ENCODE peak calls at places on chromosomes 6 and 20, in seven cellular contexts. N is SK-N-SH, J is H1, Q is HepG2, K is GM12878, T is GM12891, O is K562. R is an unnamed sample.

GRCh38 chr20:38055294-38055693 is 21.7 kb downstream of the RPRD1B start:
- DNase-seq in K (no peak), J (no peak), T (no peak), Q (no peak), N (no peak), O (no peak), R (no peak)

GRCh38 chr6:117409863-117410262 is 15.9 kb downstream of the ROS1 start:
- DNase-seq in O (no peak), K (no peak), Q (no peak), T (no peak), N (no peak), J (no peak), R (no peak)

GRCh38 chr6:2579241-2579761 is 171.4 kb downstream of the MYLK4 start:
- DNase-seq in N (peak), K (no peak), O (no peak), Q (no peak), J (no peak), T (no peak), R (no peak)

GRCh38 chr6:156910938-156911337 is 133.8 kb downstream of the ARID1B start:
- DNase-seq in Q (no peak), K (no peak), J (no peak), T (no peak), O (no peak), N (no peak), R (no peak)

GRCh38 chr6:107161521-107161920 is 46.2 kb upstream of the BEND3 start:
- DNase-seq in J (no peak), K (no peak), O (no peak), T (no peak), Q (no peak), N (no peak), R (no peak)

GRCh38 chr6:34490390-34491090 is 24.7 kb downstream of the PACSIN1 start:
- DNase-seq in Q (no peak), N (no peak), K (no peak), J (no peak), T (no peak), O (no peak), R (no peak)

GRCh38 chr20:9926007-9926406 is 87.1 kb upstream of the PAK5 start:
- DNase-seq in K (no peak), N (no peak), J (no peak), Q (no peak), T (no peak), O (no peak), R (no peak)

GRCh38 chr20:57928181-57928967 is 218.6 kb upstream of the PMEPA1 start:
- DNase-seq in N (no peak), K (no peak), Q (no peak), T (no peak), J (no peak), O (no peak), R (no peak)

GRCh38 chr20:55264825-55265224 is 740.5 kb downstream of the CBLN4 start:
- DNase-seq in K (no peak), J (no peak), T (no peak), N (no peak), Q (no peak), O (no peak), R (no peak)

GRCh38 chr20:49615401-49616153 is 47.6 kb upstream of the PTGIS start:
- DNase-seq in J (no peak), Q (peak), O (no peak), N (no peak), K (no peak), T (no peak), R (no peak)

GRCh38 chr20:57395111-57395959 is 4.1 kb downstream of the RBM38 start:
- DNase-seq in K (no peak), O (no peak), T (no peak), Q (no peak), N (no peak), J (no peak), R (no peak)

GRCh38 chr20:37749185-37749584 is 55.4 kb downstream of the CTNNBL1 start:
- DNase-seq in O (no peak), K (no peak), J (no peak), Q (no peak), N (no peak), T (no peak), R (no peak)

GRCh38 chr20:9203081-9203447 is 134.2 kb downstream of the PLCB4 start:
- DNase-seq in O (no peak), N (no peak), K (no peak), Q (no peak), J (no peak), T (no peak), R (no peak)

GRCh38 chr6:36752187-36752885 is 54.7 kb downstream of the RAB44 start:
- DNase-seq in O (no peak), Q (no peak), T (no peak), J (no peak), K (no peak), N (no peak), R (no peak)

GRCh38 chr20:63315240-63315981 is 22.4 kb downstream of the COL20A1 start:
- DNase-seq in J (no peak), Q (no peak), K (no peak), O (no peak), T (no peak), N (no peak), R (no peak)

GRCh38 chr20:10603971-10604864 is 69.6 kb downstream of the JAG1 start:
- DNase-seq in Q (peak), N (no peak), T (no peak), O (no peak), K (no peak), J (no peak), R (no peak)

GRCh38 chr6:16925461-16925860 is 164.2 kb upstream of the ATXN1 start:
- DNase-seq in J (no peak), T (no peak), Q (no peak), K (no peak), N (no peak), O (no peak), R (no peak)

GRCh38 chr6:160730911-160731310 is 28.9 kb downstream of the PLG start:
- DNase-seq in O (peak), J (no peak), T (no peak), K (no peak), N (no peak), Q (peak), R (no peak)

GRCh38 chr6:44133003-44133931 is 5.9 kb downstream of the TMEM63B start:
- DNase-seq in O (peak), J (no peak), N (peak), T (no peak), Q (peak), K (no peak), R (no peak)

GRCh38 chr20:61839912-61840441 is 225.7 kb downstream of the TAF4 start:
- DNase-seq in T (no peak), O (no peak), K (no peak), J (no peak), N (no peak), Q (no peak), R (no peak)

GRCh38 chr6:4687989-4688947 is 87.9 kb upstream of the CDYL start:
- DNase-seq in T (no peak), J (no peak), Q (no peak), N (no peak), K (no peak), O (peak), R (no peak)

GRCh38 chr6:61977951-61978350 is 308.1 kb downstream of the KHDRBS2 start:
- DNase-seq in N (no peak), O (no peak), J (no peak), K (no peak), T (no peak), Q (no peak), R (no peak)

GRCh38 chr6:150557043-150557599 is 42.6 kb upstream of the PLEKHG1 start:
- DNase-seq in K (no peak), J (no peak), Q (no peak), O (no peak), T (no peak), N (no peak), R (no peak)

GRCh38 chr20:35731862-35732643 is 10.0 kb downstream of the RBM39 start:
- DNase-seq in T (no peak), K (no peak), N (no peak), J (no peak), Q (no peak), O (no peak), R (no peak)

GRCh38 chr20:61931476-61932198 is 134.0 kb downstream of the TAF4 start:
- DNase-seq in O (no peak), T (no peak), K (no peak), N (no peak), Q (no peak), J (no peak), R (no peak)

GRCh38 chr6:4561078-4561435 is 215.1 kb upstream of the CDYL start:
- DNase-seq in O (no peak), T (no peak), Q (no peak), K (no peak), J (no peak), N (no peak), R (no peak)

GRCh38 chr20:51076841-51077543 is 54.1 kb upstream of the KCNG1 start:
- DNase-seq in J (no peak), T (no peak), O (no peak), N (no peak), Q (no peak), K (no peak), R (no peak)

GRCh38 chr6:167685654-167686053 is 141.1 kb upstream of the AFDN start:
- DNase-seq in O (no peak), J (no peak), Q (no peak), T (no peak), N (no peak), K (no peak), R (no peak)

GRCh38 chr6:168333039-168333438 is 13.5 kb upstream of the DACT2 start:
- DNase-seq in J (no peak), O (peak), K (no peak), T (no peak), Q (peak), N (peak), R (no peak)

GRCh38 chr6:48426636-48427035 is 315.6 kb upstream of the PTCHD4 start:
- DNase-seq in T (no peak), K (no peak), N (no peak), Q (no peak), J (no peak), O (no peak), R (no peak)

GRCh38 chr20:58131581-58132142 is 96.8 kb downstream of the ANKRD60 start:
- DNase-seq in K (no peak), T (no peak), O (no peak), N (no peak), Q (peak), J (no peak), R (no peak)

GRCh38 chr6:139647001-139647400 is 272.6 kb upstream of the CITED2 start:
- DNase-seq in K (no peak), N (no peak), J (no peak), Q (no peak), O (no peak), T (no peak), R (no peak)
- TF ChIP-seq TAF1 in K (no peak), N (no peak), J (no peak), Q (no peak), O (no peak), T (no peak), R (no peak)

DNA sequence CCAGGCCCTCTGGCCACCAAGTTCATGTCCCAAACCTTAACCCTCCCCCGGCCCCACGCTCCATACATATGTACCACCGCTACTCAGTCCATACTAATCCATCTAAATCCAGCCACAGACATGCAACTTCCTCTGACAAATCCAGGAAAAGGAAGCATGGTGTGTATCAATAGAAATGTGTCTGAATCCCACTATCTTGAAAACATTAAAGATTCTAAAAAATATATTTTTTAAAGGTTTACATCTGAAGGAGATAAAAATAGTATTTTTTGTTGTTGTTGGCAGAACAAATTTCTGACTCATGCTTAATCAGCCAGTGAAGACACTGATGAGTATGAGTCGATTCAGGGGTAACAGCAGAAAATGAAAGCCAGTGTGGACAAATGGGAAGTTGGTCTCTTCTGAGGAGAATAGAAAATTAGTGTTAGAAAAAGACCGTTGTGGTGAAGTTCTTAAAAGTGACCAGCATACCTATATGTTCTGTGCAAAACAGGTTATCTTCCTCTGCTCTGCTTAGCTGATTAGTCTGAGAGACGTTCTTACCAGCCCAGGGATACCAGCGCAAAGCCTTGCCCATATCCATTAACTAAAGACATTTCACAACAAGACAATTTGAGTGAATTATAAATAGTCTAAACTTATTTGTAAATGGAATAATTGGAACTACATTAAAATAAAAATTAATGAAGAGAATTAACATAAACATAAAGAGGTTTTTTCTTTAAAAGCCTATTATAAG is 143.8 kb downstream of the PDE7B start:
- DNase-seq in O (no peak), N (no peak), J (no peak), T (no peak), Q (no peak), K (no peak), R (no peak)
- TF ChIP-seq TAF1 in O (no peak), N (no peak), J (no peak), T (no peak), Q (no peak), K (no peak), R (no peak)

DNA sequence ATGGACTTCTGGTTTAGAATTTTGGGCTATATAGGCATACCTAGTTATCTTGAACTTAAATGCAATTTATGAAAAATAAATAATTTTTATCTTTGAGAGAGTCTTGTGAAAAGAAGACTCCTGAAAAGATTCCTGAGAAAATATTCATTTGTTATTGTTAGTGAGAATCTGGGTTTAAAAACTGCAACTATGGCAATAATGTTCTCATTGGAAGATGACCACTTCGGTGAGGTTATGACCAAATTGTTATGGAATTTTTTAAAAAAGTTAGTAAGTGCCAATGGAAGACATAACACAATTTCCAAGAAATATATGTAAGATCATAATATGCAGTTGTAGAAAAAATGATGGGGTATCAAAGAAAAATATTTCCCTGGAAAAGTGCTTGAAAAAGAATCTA is 46.3 kb downstream of the GRIK2 start:
- DNase-seq in O (no peak), T (no peak), Q (no peak), J (no peak), K (no peak), N (no peak), R (no peak)
- TF ChIP-seq TAF1 in O (no peak), T (no peak), Q (no peak), J (no peak), K (no peak), N (no peak), R (no peak)

GRCh38 chr6:42451595-42452170 is at the start of gene TRERF1:
- DNase-seq in N (peak), T (peak), J (no peak), O (peak), Q (no peak), K (no peak), R (peak)

GRCh38 chr6:42449917-42450313 is 1.8 kb downstream of the TRERF1 start:
- DNase-seq in J (no peak), K (no peak), N (no peak), T (no peak), Q (no peak), O (no peak), R (no peak)

GRCh38 chr6:42451146-42451594 is 556 bp downstream of the TRERF1 start:
- DNase-seq in T (no peak), K (no peak), J (no peak), N (no peak), O (no peak), Q (no peak), R (no peak)

GRCh38 chr6:42448906-42449659 is 2.6 kb downstream of the TRERF1 start:
- DNase-seq in K (no peak), J (no peak), N (no peak), O (no peak), Q (no peak), T (no peak), R (no peak)

DNA sequence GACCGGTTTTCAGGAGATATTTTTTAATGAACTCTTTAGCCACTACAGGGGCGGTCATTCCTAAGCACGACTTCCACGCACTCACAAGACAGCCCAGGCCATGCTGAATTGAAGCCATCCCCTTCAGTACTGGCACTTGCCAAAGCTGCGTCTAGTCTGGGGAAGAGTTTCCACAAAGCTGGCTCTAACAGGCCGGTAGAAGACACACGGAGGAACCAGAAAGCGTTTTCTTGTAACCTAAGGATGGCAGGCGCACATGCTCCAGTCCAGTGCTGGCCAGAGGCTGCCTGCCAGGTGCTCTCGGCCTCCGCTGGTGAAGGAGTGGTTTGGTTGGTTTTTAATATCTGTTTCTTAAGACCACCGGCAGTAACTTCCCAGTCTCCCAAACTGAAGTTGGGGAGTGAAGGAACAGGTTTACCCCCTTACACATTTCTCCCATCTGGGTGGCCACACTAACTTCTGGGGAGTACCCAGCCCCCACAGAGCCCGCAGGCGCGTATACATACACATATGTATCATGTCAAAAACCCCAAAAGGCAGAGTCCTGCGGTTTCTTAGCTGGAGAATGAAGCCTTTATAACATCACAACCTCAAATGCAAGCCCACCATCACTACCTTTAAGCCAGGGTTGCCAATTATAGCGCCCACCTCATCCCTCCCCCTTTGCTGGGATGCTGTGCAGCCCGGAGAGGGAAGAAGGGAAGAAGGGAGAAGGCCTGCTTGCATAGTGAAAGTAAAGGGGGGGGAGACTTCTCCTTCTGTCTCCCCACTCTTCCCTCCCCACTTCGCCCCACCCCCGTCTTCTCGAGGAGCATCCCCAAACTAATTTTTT is 1.2 kb downstream of the TRERF1 start:
- DNase-seq in J (no peak), T (no peak), Q (no peak), O (no peak), N (no peak), K (no peak), R (no peak)
- TF ChIP-seq TAF1 in J (no peak), T (no peak), Q (no peak), O (no peak), N (no peak), K (no peak), R (no peak)

GRCh38 chr6:45970326-45970725 is 45.3 kb downstream of the CLIC5 start:
- DNase-seq in J (no peak), N (no peak), T (no peak), Q (no peak), K (no peak), O (no peak), R (no peak)
- TF ChIP-seq TAF1 in J (no peak), N (no peak), T (no peak), Q (no peak), K (no peak), O (no peak), R (no peak)

GRCh38 chr6:77683515-77683914 is 30.7 kb downstream of the MEI4 start:
- DNase-seq in O (no peak), J (no peak), K (no peak), Q (no peak), T (no peak), N (no peak), R (no peak)

GRCh38 chr6:77678048-77678447 is 25.2 kb downstream of the MEI4 start:
- DNase-seq in J (no peak), N (peak), O (no peak), Q (no peak), K (no peak), T (no peak), R (no peak)
- TF ChIP-seq TAF1 in J (no peak), N (no peak), O (no peak), Q (no peak), K (no peak), T (no peak), R (no peak)

GRCh38 chr6:89260310-89260709 is 43.2 kb upstream of the GABRR1 start:
- DNase-seq in T (no peak), Q (no peak), J (no peak), N (no peak), K (no peak), O (peak), R (no peak)
- TF ChIP-seq TAF1 in T (no peak), Q (no peak), J (no peak), N (no peak), K (no peak), O (no peak), R (no peak)

GRCh38 chr20:1178623-1179022 is 6.2 kb downstream of the TMEM74B start:
- DNase-seq in O (no peak), Q (no peak), J (no peak), T (no peak), N (no peak), K (no peak), R (no peak)

GRCh38 chr20:1178103-1178502 is 6.7 kb downstream of the TMEM74B start:
- DNase-seq in T (no peak), K (no peak), Q (no peak), J (no peak), O (no peak), N (no peak), R (no peak)

GRCh38 chr20:1174787-1175186 is 10.0 kb downstream of the TMEM74B start:
- DNase-seq in T (no peak), O (peak), Q (no peak), K (no peak), J (no peak), N (no peak), R (no peak)

GRCh38 chr20:1180949-1181348 is 3.8 kb downstream of the TMEM74B start:
- DNase-seq in J (no peak), O (no peak), Q (no peak), K (no peak), T (no peak), N (no peak), R (no peak)

GRCh38 chr20:1177680-1178079 is 7.1 kb downstream of the TMEM74B start:
- DNase-seq in K (no peak), J (peak), T (no peak), Q (peak), O (peak), N (peak), R (no peak)
- TF ChIP-seq TAF1 in K (no peak), J (no peak), T (no peak), Q (no peak), O (no peak), N (no peak), R (no peak)

GRCh38 chr6:72788188-72788587 is 166.3 kb downstream of the KCNQ5 start:
- DNase-seq in K (no peak), T (no peak), Q (no peak), O (no peak), N (no peak), J (no peak), R (no peak)
- TF ChIP-seq TAF1 in K (no peak), T (no peak), Q (no peak), O (no peak), N (no peak), J (no peak), R (no peak)

GRCh38 chr6:98295776-98296175 is 538.6 kb upstream of the POU3F2 start:
- DNase-seq in Q (no peak), O (no peak), N (no peak), K (no peak), T (no peak), J (no peak), R (no peak)
- TF ChIP-seq TAF1 in Q (no peak), O (no peak), N (no peak), K (no peak), T (no peak), J (no peak), R (no peak)

R was measured in GM12892.